ENCODE peak calls at places on chromosomes 6 and 20, in eight cellular contexts. One of them, this sample, is unnamed.

GRCh38 chr6:34036357-34037069 is 109.4 kb downstream of the GRM4 start:
- DNase-seq in Panc1: no peak
- DNase-seq in HL-60: no peak
- DNase-seq in A549: no peak
- DNase-seq in HCT116: no peak
- DNase-seq in SK-N-SH: no peak
- DNase-seq in GM12878: peak
- DNase-seq in HepG2: no peak
- DNase-seq in this sample: no peak

GRCh38 chr6:72461144-72461543 is 160.7 kb upstream of the KCNQ5 start:
- DNase-seq in HL-60: no peak
- DNase-seq in HepG2: no peak
- DNase-seq in SK-N-SH: no peak
- DNase-seq in Panc1: no peak
- DNase-seq in A549: no peak
- DNase-seq in HCT116: no peak
- DNase-seq in GM12878: no peak
- DNase-seq in this sample: peak

GRCh38 chr6:159973951-159974350 is 5.1 kb downstream of the IGF2R start:
- DNase-seq in A549: peak
- DNase-seq in Panc1: no peak
- DNase-seq in HCT116: no peak
- DNase-seq in GM12878: no peak
- DNase-seq in HepG2: peak
- DNase-seq in SK-N-SH: no peak
- DNase-seq in HL-60: no peak
- DNase-seq in this sample: no peak

GRCh38 chr6:111252451-111252850 is 165.1 kb downstream of the SLC16A10 start:
- DNase-seq in HL-60: no peak
- DNase-seq in HepG2: no peak
- DNase-seq in HCT116: no peak
- DNase-seq in GM12878: no peak
- DNase-seq in Panc1: no peak
- DNase-seq in A549: no peak
- DNase-seq in SK-N-SH: no peak
- DNase-seq in this sample: no peak

GRCh38 chr20:25083773-25084615 is 2.1 kb upstream of the VSX1 start:
- DNase-seq in Panc1: no peak
- DNase-seq in HCT116: no peak
- DNase-seq in HepG2: no peak
- DNase-seq in GM12878: no peak
- DNase-seq in SK-N-SH: no peak
- DNase-seq in A549: no peak
- DNase-seq in HL-60: no peak
- DNase-seq in this sample: peak

GRCh38 chr20:16189371-16189770 is 383.9 kb downstream of the KIF16B start:
- DNase-seq in GM12878: no peak
- DNase-seq in A549: no peak
- DNase-seq in HCT116: no peak
- DNase-seq in Panc1: no peak
- DNase-seq in SK-N-SH: no peak
- DNase-seq in HL-60: no peak
- DNase-seq in HepG2: no peak
- DNase-seq in this sample: no peak

GRCh38 chr6:125888989-125889656 is 67.4 kb upstream of the HINT3 start:
- DNase-seq in GM12878: no peak
- DNase-seq in Panc1: no peak
- DNase-seq in SK-N-SH: no peak
- DNase-seq in A549: no peak
- DNase-seq in HepG2: peak
- DNase-seq in HL-60: no peak
- DNase-seq in HCT116: peak
- DNase-seq in this sample: peak

GRCh38 chr6:43937236-43938177 is 167.5 kb downstream of the VEGFA start:
- DNase-seq in HL-60: no peak
- DNase-seq in HepG2: no peak
- DNase-seq in HCT116: no peak
- DNase-seq in SK-N-SH: peak
- DNase-seq in Panc1: no peak
- DNase-seq in A549: no peak
- DNase-seq in GM12878: no peak
- DNase-seq in this sample: no peak

GRCh38 chr6:73328790-73329189 is 25.3 kb downstream of the DPPA5 start:
- DNase-seq in Panc1: no peak
- DNase-seq in SK-N-SH: no peak
- DNase-seq in A549: no peak
- DNase-seq in HepG2: no peak
- DNase-seq in GM12878: no peak
- DNase-seq in HL-60: no peak
- DNase-seq in HCT116: no peak
- DNase-seq in this sample: no peak

GRCh38 chr20:16821211-16822089 is 73.3 kb downstream of the OTOR start:
- DNase-seq in HCT116: peak
- DNase-seq in HepG2: peak
- DNase-seq in HL-60: no peak
- DNase-seq in A549: peak
- DNase-seq in GM12878: no peak
- DNase-seq in Panc1: peak
- DNase-seq in SK-N-SH: peak
- DNase-seq in this sample: peak

GRCh38 chr6:135922170-135922569 is 70.7 kb downstream of the PDE7B start:
- DNase-seq in HCT116: peak
- DNase-seq in A549: no peak
- DNase-seq in HL-60: no peak
- DNase-seq in GM12878: no peak
- DNase-seq in HepG2: no peak
- DNase-seq in SK-N-SH: peak
- DNase-seq in Panc1: peak
- DNase-seq in this sample: peak

GRCh38 chr6:837380-837779 is 144.4 kb upstream of the EXOC2 start:
- DNase-seq in HL-60: no peak
- DNase-seq in HCT116: no peak
- DNase-seq in GM12878: no peak
- DNase-seq in SK-N-SH: no peak
- DNase-seq in A549: peak
- DNase-seq in Panc1: no peak
- DNase-seq in HepG2: peak
- DNase-seq in this sample: no peak

GRCh38 chr6:25971187-25971811 is 8.7 kb downstream of the TRIM38 start:
- DNase-seq in A549: peak
- DNase-seq in Panc1: peak
- DNase-seq in HCT116: peak
- DNase-seq in SK-N-SH: no peak
- DNase-seq in HepG2: peak
- DNase-seq in GM12878: no peak
- DNase-seq in HL-60: peak
- DNase-seq in this sample: no peak

GRCh38 chr6:34145161-34146020 is 496 bp downstream of the GRM4 start:
- DNase-seq in HL-60: peak
- DNase-seq in Panc1: no peak
- DNase-seq in HepG2: no peak
- DNase-seq in GM12878: no peak
- DNase-seq in HCT116: no peak
- DNase-seq in SK-N-SH: peak
- DNase-seq in A549: no peak
- DNase-seq in this sample: peak

GRCh38 chr20:61439251-61439650 is 187.2 kb downstream of the CDH4 start:
- DNase-seq in A549: no peak
- DNase-seq in HepG2: no peak
- DNase-seq in SK-N-SH: no peak
- DNase-seq in Panc1: no peak
- DNase-seq in HL-60: no peak
- DNase-seq in HCT116: no peak
- DNase-seq in GM12878: no peak
- DNase-seq in this sample: no peak

GRCh38 chr20:61442718-61443117 is 190.7 kb downstream of the CDH4 start:
- DNase-seq in Panc1: no peak
- DNase-seq in SK-N-SH: no peak
- DNase-seq in HepG2: no peak
- DNase-seq in GM12878: no peak
- DNase-seq in HL-60: no peak
- DNase-seq in HCT116: no peak
- DNase-seq in A549: no peak
- DNase-seq in this sample: no peak

GRCh38 chr20:61441537-61441936 is 189.5 kb downstream of the CDH4 start:
- DNase-seq in HL-60: no peak
- DNase-seq in SK-N-SH: no peak
- DNase-seq in Panc1: no peak
- DNase-seq in GM12878: no peak
- DNase-seq in HCT116: no peak
- DNase-seq in A549: no peak
- DNase-seq in HepG2: no peak
- DNase-seq in this sample: no peak

GRCh38 chr20:61442075-61442670 is 190.1 kb downstream of the CDH4 start:
- DNase-seq in HCT116: no peak
- DNase-seq in A549: no peak
- DNase-seq in Panc1: no peak
- DNase-seq in HepG2: no peak
- DNase-seq in GM12878: no peak
- DNase-seq in HL-60: no peak
- DNase-seq in SK-N-SH: no peak
- DNase-seq in this sample: no peak

DNA sequence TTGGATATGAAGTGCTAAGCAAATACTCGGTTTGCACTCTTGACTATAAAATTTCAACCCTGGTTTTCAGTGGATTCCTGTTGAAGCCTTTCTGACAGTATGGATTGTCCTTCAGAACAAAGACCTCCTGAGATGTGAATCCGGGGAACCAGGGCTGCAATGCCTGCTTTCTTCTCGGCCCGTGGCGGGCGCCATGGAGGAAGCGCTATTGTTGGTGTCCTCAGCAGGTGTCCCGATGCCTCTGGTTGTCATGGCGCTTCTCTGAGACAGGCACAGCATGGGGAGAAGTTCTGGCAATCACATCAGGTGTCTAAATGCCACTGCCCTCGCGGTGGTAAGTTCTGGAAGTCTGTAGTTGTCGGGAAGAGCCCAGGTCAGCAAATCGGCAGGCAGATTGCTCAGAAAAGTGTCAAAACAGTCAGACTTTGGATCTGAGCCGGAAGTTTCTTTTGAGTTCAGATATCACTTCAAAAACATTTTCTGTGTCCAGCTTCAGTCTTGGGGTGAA is 188.5 kb downstream of the CDH4 start:
- DNase-seq in HCT116: no peak
- DNase-seq in GM12878: no peak
- DNase-seq in SK-N-SH: no peak
- DNase-seq in HL-60: no peak
- DNase-seq in A549: no peak
- DNase-seq in Panc1: no peak
- DNase-seq in HepG2: no peak
- DNase-seq in this sample: no peak
- TF ChIP-seq REST in HCT116: no peak
- TF ChIP-seq REST in GM12878: no peak
- TF ChIP-seq REST in SK-N-SH: no peak
- TF ChIP-seq REST in HL-60: no peak
- TF ChIP-seq REST in A549: no peak
- TF ChIP-seq REST in Panc1: no peak
- TF ChIP-seq REST in HepG2: no peak
- TF ChIP-seq REST in this sample: no peak

GRCh38 chr6:2579789-2580570 is 170.7 kb downstream of the MYLK4 start:
- DNase-seq in Panc1: no peak
- DNase-seq in A549: no peak
- DNase-seq in GM12878: no peak
- DNase-seq in HCT116: no peak
- DNase-seq in HL-60: no peak
- DNase-seq in SK-N-SH: no peak
- DNase-seq in HepG2: no peak
- DNase-seq in this sample: no peak
- TF ChIP-seq REST in Panc1: no peak
- TF ChIP-seq REST in A549: no peak
- TF ChIP-seq REST in GM12878: no peak
- TF ChIP-seq REST in HCT116: no peak
- TF ChIP-seq REST in HL-60: no peak
- TF ChIP-seq REST in SK-N-SH: no peak
- TF ChIP-seq REST in HepG2: no peak
- TF ChIP-seq REST in this sample: no peak

DNA sequence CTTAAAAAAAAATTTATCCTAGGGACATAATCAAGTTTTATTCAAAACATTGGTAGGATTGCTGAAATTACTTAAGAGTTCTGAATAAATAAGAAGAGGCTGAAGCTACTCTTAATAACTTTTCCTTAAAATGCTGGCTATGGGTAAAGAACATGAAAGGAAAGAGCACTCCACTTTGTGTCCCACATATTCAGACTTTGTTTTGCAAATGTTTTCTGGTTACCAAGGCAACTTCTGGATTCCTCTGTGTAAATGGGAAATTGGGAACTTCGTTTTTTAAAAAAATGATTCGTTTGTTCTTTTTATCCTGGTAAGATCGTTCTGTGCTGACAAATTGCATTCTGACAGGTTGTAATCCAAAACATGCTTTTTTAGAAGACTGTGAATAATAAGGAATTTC is 115.0 kb downstream of the KIF6 start:
- DNase-seq in HepG2: peak
- DNase-seq in Panc1: no peak
- DNase-seq in SK-N-SH: no peak
- DNase-seq in HCT116: no peak
- DNase-seq in GM12878: no peak
- DNase-seq in HL-60: no peak
- DNase-seq in A549: no peak
- DNase-seq in this sample: peak
- TF ChIP-seq REST in HepG2: no peak
- TF ChIP-seq REST in Panc1: no peak
- TF ChIP-seq REST in SK-N-SH: no peak
- TF ChIP-seq REST in HCT116: no peak
- TF ChIP-seq REST in GM12878: no peak
- TF ChIP-seq REST in HL-60: no peak
- TF ChIP-seq REST in A549: no peak
- TF ChIP-seq REST in this sample: no peak

GRCh38 chr6:143346004-143346403 is 104.5 kb downstream of the ADAT2 start:
- DNase-seq in SK-N-SH: no peak
- DNase-seq in HepG2: no peak
- DNase-seq in Panc1: no peak
- DNase-seq in HCT116: no peak
- DNase-seq in GM12878: no peak
- DNase-seq in A549: no peak
- DNase-seq in HL-60: no peak
- DNase-seq in this sample: no peak
- TF ChIP-seq REST in SK-N-SH: no peak
- TF ChIP-seq REST in HepG2: no peak
- TF ChIP-seq REST in Panc1: no peak
- TF ChIP-seq REST in HCT116: no peak
- TF ChIP-seq REST in GM12878: no peak
- TF ChIP-seq REST in A549: no peak
- TF ChIP-seq REST in HL-60: no peak
- TF ChIP-seq REST in this sample: no peak

GRCh38 chr6:152127429-152128165 is 320.1 kb downstream of the ESR1 start:
- DNase-seq in GM12878: no peak
- DNase-seq in HepG2: no peak
- DNase-seq in SK-N-SH: no peak
- DNase-seq in HCT116: no peak
- DNase-seq in Panc1: no peak
- DNase-seq in HL-60: no peak
- DNase-seq in A549: no peak
- DNase-seq in this sample: no peak
- TF ChIP-seq REST in GM12878: no peak
- TF ChIP-seq REST in HepG2: no peak
- TF ChIP-seq REST in SK-N-SH: no peak
- TF ChIP-seq REST in HCT116: no peak
- TF ChIP-seq REST in Panc1: no peak
- TF ChIP-seq REST in HL-60: no peak
- TF ChIP-seq REST in A549: no peak
- TF ChIP-seq REST in this sample: no peak

GRCh38 chr6:40340957-40341356 is 246.2 kb downstream of the LRFN2 start:
- DNase-seq in Panc1: no peak
- DNase-seq in SK-N-SH: no peak
- DNase-seq in GM12878: no peak
- DNase-seq in A549: no peak
- DNase-seq in HCT116: no peak
- DNase-seq in HepG2: no peak
- DNase-seq in HL-60: no peak
- DNase-seq in this sample: no peak
- TF ChIP-seq REST in Panc1: no peak
- TF ChIP-seq REST in SK-N-SH: no peak
- TF ChIP-seq REST in GM12878: no peak
- TF ChIP-seq REST in A549: no peak
- TF ChIP-seq REST in HCT116: no peak
- TF ChIP-seq REST in HepG2: no peak
- TF ChIP-seq REST in HL-60: no peak
- TF ChIP-seq REST in this sample: no peak